ENCODE peak calls at places on chromosomes 11 and 22, in eight cellular contexts. G is HepG2, H is fibroblast of lung, P is GM23248, C is GM23338, E is MM.1S, M is hepatocyte, R is mammary epithelial cell. K is an unnamed sample.

GRCh38 chr22:34808618-34809017 is 257.3 kb upstream of the ISX start:
- DNase-seq in G (no peak), H (peak), P (no peak), C (peak), E (no peak), M (no peak), R (no peak), K (no peak)

GRCh38 chr11:15603208-15603607 is 488.5 kb downstream of the INSC start:
- DNase-seq in G (no peak), H (no peak), P (no peak), C (no peak), E (no peak), M (peak), R (no peak), K (no peak)

GRCh38 chr22:34696557-34696956 is 369.4 kb upstream of the ISX start:
- DNase-seq in G (no peak), H (no peak), P (peak), C (peak), E (no peak), M (peak), R (no peak), K (no peak)

GRCh38 chr11:111531687-111532364 is 8.7 kb upstream of the LAYN start:
- DNase-seq in G (no peak), H (peak), P (peak), C (no peak), E (peak), M (peak), R (peak), K (peak)

GRCh38 chr11:13338437-13339069 is 61.0 kb downstream of the BMAL1 start:
- DNase-seq in G (no peak), H (no peak), P (peak), C (no peak), E (peak), M (no peak), R (peak), K (peak)

GRCh38 chr11:10349806-10350205 is 44.9 kb downstream of the ADM start:
- DNase-seq in G (no peak), H (no peak), P (no peak), C (no peak), E (no peak), M (no peak), R (no peak), K (no peak)

GRCh38 chr11:68121067-68121899 is at the start of gene CHKA:
- DNase-seq in G (peak), H (peak), P (peak), C (peak), E (peak), M (peak), R (peak), K (peak)

GRCh38 chr22:41596776-41597634 is 7.4 kb upstream of the PMM1 start:
- DNase-seq in G (peak), H (peak), P (peak), C (peak), E (peak), M (peak), R (peak), K (peak)

GRCh38 chr11:46238967-46239800 is 38.3 kb upstream of the CREB3L1 start:
- DNase-seq in G (peak), H (peak), P (peak), C (peak), E (peak), M (peak), R (peak), K (peak)

GRCh38 chr11:46238078-46238966 is 39.1 kb upstream of the CREB3L1 start:
- DNase-seq in G (no peak), H (peak), P (peak), C (peak), E (no peak), M (peak), R (peak), K (no peak)

GRCh38 chr11:46235777-46236688 is 41.4 kb upstream of the CREB3L1 start:
- DNase-seq in G (no peak), H (no peak), P (peak), C (no peak), E (no peak), M (no peak), R (no peak), K (no peak)

GRCh38 chr11:46236918-46237247 is 40.6 kb upstream of the CREB3L1 start:
- DNase-seq in G (no peak), H (no peak), P (no peak), C (no peak), E (no peak), M (no peak), R (no peak), K (no peak)

DNA sequence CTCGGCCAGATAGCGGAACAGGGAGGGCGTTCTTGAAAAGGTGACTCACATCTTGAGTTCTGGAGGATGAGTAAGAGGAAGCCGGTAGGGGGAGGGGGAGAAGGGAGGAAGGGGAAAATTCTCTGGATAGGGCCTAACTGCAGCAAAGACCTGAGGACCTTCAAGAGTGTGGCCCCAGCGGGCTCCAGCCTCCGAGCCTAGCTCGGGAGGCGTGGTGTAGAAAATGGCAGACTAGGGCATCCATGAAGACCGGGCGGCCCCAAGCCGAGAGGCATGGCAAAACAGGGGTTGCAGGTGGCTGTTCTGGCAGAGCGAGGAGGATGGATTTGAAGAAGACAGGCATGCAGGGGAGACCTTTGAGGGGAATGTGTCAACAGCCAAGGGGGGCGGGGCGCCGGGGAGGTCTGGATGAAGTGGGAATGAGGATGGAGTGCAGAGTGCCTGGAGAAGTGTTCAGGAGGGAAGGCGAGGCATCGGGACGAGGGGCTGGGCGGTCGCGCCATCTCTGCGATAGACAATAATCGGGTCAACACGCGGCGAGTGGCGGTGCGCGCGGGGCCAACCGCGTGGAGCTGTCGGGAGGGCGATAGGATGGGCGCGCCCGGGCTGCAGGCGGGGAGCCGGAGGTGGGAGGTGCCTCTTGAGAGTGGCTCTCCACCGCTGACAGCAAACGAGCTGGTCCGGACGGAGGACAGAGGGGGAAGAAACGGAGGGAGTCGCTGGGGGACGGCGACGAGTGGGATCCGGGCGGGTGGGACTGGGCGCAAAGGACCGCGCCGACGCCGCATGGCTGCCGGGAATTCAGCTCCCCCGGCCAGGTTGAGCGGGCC is 40.0 kb upstream of the CREB3L1 start:
- DNase-seq in G (no peak), H (peak), P (peak), C (peak), E (no peak), M (peak), R (peak), K (peak)
- H3K4me3 ChIP-seq in G (peak), H (peak), P (peak), C (peak), E (peak), M (peak), R (peak), K (peak)

GRCh38 chr22:37728620-37729019 is 31.8 kb downstream of the TRIOBP start:
- DNase-seq in G (no peak), H (no peak), P (no peak), C (no peak), E (no peak), M (no peak), R (no peak), K (no peak)
- TF ChIP-seq EZH2 in G (no peak), H (no peak), P (no peak), C (no peak), E (no peak), M (no peak), R (no peak), K (no peak)

GRCh38 chr11:116791002-116791812 is 472 bp downstream of the APOA5 start:
- DNase-seq in G (peak), H (peak), P (peak), C (peak), E (peak), M (peak), R (no peak), K (peak)
- H3K4me3 ChIP-seq in G (peak), H (no peak), P (no peak), C (no peak), E (peak), M (no peak), R (no peak), K (no peak)

GRCh38 chr22:19756288-19757128 is 4.1 kb upstream of the TBX1 start:
- DNase-seq in G (peak), H (no peak), P (peak), C (peak), E (peak), M (peak), R (peak), K (peak)

GRCh38 chr22:19753996-19754700 is 6.4 kb upstream of the TBX1 start:
- DNase-seq in G (no peak), H (no peak), P (no peak), C (no peak), E (no peak), M (no peak), R (no peak), K (no peak)

GRCh38 chr22:19755722-19756287 is 4.8 kb upstream of the TBX1 start:
- DNase-seq in G (no peak), H (no peak), P (no peak), C (peak), E (no peak), M (no peak), R (no peak), K (no peak)

GRCh38 chr22:19754701-19755144 is 5.9 kb upstream of the TBX1 start:
- DNase-seq in G (no peak), H (no peak), P (no peak), C (no peak), E (no peak), M (no peak), R (no peak), K (no peak)

DNA sequence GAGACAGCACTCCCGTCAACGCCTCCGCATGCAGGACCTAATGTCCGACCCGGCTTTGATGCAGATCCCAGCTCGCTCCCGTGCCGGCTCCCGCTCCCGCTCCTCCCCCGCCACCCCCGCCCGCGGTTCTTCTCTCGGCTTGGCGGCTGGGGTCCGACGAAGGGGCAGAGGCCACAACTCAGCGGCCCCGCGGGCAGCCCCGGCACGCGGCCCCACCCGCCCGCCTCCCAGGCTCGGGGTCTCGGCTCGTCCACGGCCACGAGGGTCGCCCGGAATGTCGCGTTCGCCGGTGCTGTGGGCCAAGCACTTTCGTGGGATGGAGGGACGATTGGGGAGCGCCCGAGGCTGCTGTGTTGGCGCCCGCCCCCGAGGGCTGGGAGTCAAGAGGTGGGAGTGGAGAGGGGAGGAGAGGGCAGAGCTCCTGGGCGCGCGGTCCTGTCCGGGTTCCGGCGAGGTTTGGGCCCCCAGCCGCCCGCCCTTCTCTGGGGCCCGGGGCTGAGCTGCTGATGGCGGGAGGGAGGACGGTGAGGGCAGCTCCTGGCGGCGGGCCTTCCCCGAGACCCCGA is 5.3 kb upstream of the TBX1 start:
- DNase-seq in G (no peak), H (no peak), P (no peak), C (peak), E (no peak), M (no peak), R (no peak), K (no peak)
- TF ChIP-seq EZH2 in G (no peak), H (no peak), P (no peak), C (peak), E (peak), M (peak), R (no peak), K (no peak)

GRCh38 chr22:50621491-50621880 is 6.5 kb downstream of the ARSA start:
- DNase-seq in G (no peak), H (no peak), P (no peak), C (no peak), E (peak), M (no peak), R (peak), K (no peak)
- H3K4me3 ChIP-seq in G (peak), H (no peak), P (peak), C (no peak), E (peak), M (no peak), R (peak), K (peak)

GRCh38 chr11:72641900-72642814 is 32.1 kb downstream of the PDE2A start:
- DNase-seq in G (no peak), H (peak), P (peak), C (peak), E (peak), M (peak), R (peak), K (peak)
- TF ChIP-seq EZH2 in G (peak), H (peak), P (no peak), C (peak), E (no peak), M (no peak), R (no peak), K (no peak)

GRCh38 chr11:66313321-66314185 is 3.3 kb downstream of the CD248 start:
- DNase-seq in G (peak), H (peak), P (peak), C (peak), E (no peak), M (peak), R (no peak), K (no peak)

GRCh38 chr11:66315498-66315885 is 1.4 kb downstream of the CD248 start:
- DNase-seq in G (no peak), H (no peak), P (peak), C (no peak), E (no peak), M (no peak), R (no peak), K (no peak)

GRCh38 chr11:66314561-66315497 is 2.0 kb downstream of the CD248 start:
- DNase-seq in G (no peak), H (no peak), P (peak), C (no peak), E (no peak), M (no peak), R (no peak), K (no peak)

GRCh38 chr11:66312549-66313320 is 4.1 kb downstream of the CD248 start:
- DNase-seq in G (peak), H (peak), P (peak), C (peak), E (peak), M (peak), R (peak), K (peak)

GRCh38 chr11:66314186-66314501 is 2.7 kb downstream of the CD248 start:
- DNase-seq in G (no peak), H (no peak), P (peak), C (no peak), E (no peak), M (no peak), R (no peak), K (no peak)
- H3K4me3 ChIP-seq in G (peak), H (peak), P (peak), C (peak), E (no peak), M (peak), R (no peak), K (no peak)